ENCODE peak calls at places on chromosome 3, in six cellular contexts. F is fibroblast of lung, E is GM23248, G is neural progenitor cell, O is K562, Z is kidney. U is an unnamed sample.

GRCh38 chr3:176906046-176906905 is 291.0 kb downstream of the TBL1XR1 start:
- DNase-seq in F (peak; percentile 93), E (peak; percentile 54), G (no peak), O (no peak), Z (no peak), U (peak; percentile 88)

GRCh38 chr3:32109256-32109655 is 2.8 kb downstream of the GPD1L start:
- DNase-seq in F (peak; percentile 82), E (peak; percentile 10), G (no peak), O (no peak), Z (peak; percentile 97), U (peak; percentile 28)

GRCh38 chr3:56771376-56771775 is 30.4 kb downstream of the ARHGEF3 start:
- DNase-seq in F (no peak), E (no peak), G (no peak), O (no peak), Z (no peak), U (no peak)

GRCh38 chr3:86998551-86998950 is 7.6 kb upstream of the VGLL3 start:
- DNase-seq in F (no peak), E (no peak), G (no peak), O (no peak), Z (no peak), U (no peak)

GRCh38 chr3:126734324-126734723 is 30.3 kb downstream of the CHCHD6 start:
- DNase-seq in F (no peak), E (no peak), G (no peak), O (no peak), Z (no peak), U (no peak)

GRCh38 chr3:57956119-57956832 is 51.9 kb upstream of the FLNB start:
- DNase-seq in F (peak; percentile 94), E (peak; percentile 93), G (no peak), O (no peak), Z (no peak), U (peak; percentile 32)

GRCh38 chr3:101351834-101352233 is 31.5 kb upstream of the IMPG2 start:
- DNase-seq in F (no peak), E (peak; percentile 1), G (no peak), O (no peak), Z (no peak), U (no peak)

GRCh38 chr3:53113293-53114010 is 16.8 kb downstream of the RFT1 start:
- DNase-seq in F (no peak), E (no peak), G (no peak), O (no peak), Z (no peak), U (no peak)

GRCh38 chr3:187678869-187679268 is 8.7 kb upstream of the SST start:
- DNase-seq in F (peak; percentile 52), E (peak; percentile 86), G (peak; percentile 82), O (peak; percentile 32), Z (no peak), U (peak; percentile 42)

GRCh38 chr3:108251844-108252243 is 29.6 kb upstream of the IFT57 start:
- DNase-seq in F (no peak), E (no peak), G (no peak), O (no peak), Z (no peak), U (no peak)

GRCh38 chr3:190012314-190012782 is 108.3 kb downstream of the P3H2 start:
- DNase-seq in F (peak; percentile 92), E (peak; percentile 55), G (peak; percentile 13), O (no peak), Z (no peak), U (peak; percentile 40)

GRCh38 chr3:28726840-28727239 is 378.2 kb upstream of the AZI2 start:
- DNase-seq in F (peak; percentile 14), E (peak; percentile 68), G (peak; percentile 76), O (peak; percentile 19), Z (no peak), U (peak; percentile 59)

GRCh38 chr3:102036015-102036414 is 186.7 kb downstream of the NFKBIZ start:
- DNase-seq in F (no peak), E (no peak), G (no peak), O (no peak), Z (no peak), U (no peak)

GRCh38 chr3:69161587-69162196 is 39.3 kb upstream of the LMOD3 start:
- DNase-seq in F (peak; percentile 29), E (peak; percentile 69), G (peak; percentile 54), O (peak; percentile 50), Z (no peak), U (peak; percentile 65)

GRCh38 chr3:79361748-79362378 is 405.9 kb downstream of the ROBO1 start:
- DNase-seq in F (peak; percentile 37), E (peak; percentile 66), G (peak; percentile 63), O (peak; percentile 8), Z (no peak), U (peak; percentile 48)

GRCh38 chr3:107347717-107348116 is 29.5 kb upstream of the CCDC54 start:
- DNase-seq in F (no peak), E (no peak), G (no peak), O (no peak), Z (no peak), U (peak; percentile 13)

GRCh38 chr3:185317674-185318073 is 45.3 kb upstream of the MAP3K13 start:
- DNase-seq in F (peak; percentile 25), E (no peak), G (no peak), O (no peak), Z (no peak), U (no peak)

GRCh38 chr3:169457807-169458206 is 205.7 kb downstream of the MECOM start:
- DNase-seq in F (no peak), E (no peak), G (no peak), O (no peak), Z (no peak), U (no peak)

GRCh38 chr3:114454592-114455251 is 160.9 kb downstream of the TIGIT start:
- DNase-seq in F (peak; percentile 61), E (peak; percentile 37), G (peak; percentile 61), O (no peak), Z (no peak), U (peak; percentile 61)

GRCh38 chr3:155946178-155946577 is 75.7 kb downstream of the GMPS start:
- DNase-seq in F (peak; percentile 85), E (peak; percentile 86), G (no peak), O (no peak), Z (no peak), U (no peak)

GRCh38 chr3:101938262-101938847 is 89.0 kb downstream of the NFKBIZ start:
- DNase-seq in F (no peak), E (no peak), G (no peak), O (no peak), Z (no peak), U (peak; percentile 29)

GRCh38 chr3:157606392-157607197 is 103.4 kb upstream of the VEPH1 start:
- DNase-seq in F (peak; percentile 73), E (peak; percentile 85), G (peak; percentile 83), O (peak; percentile 61), Z (peak; percentile 77), U (peak; percentile 73)

GRCh38 chr3:161212892-161213291 is 8.2 kb upstream of the NMD3 start:
- DNase-seq in F (peak; percentile 53), E (peak; percentile 45), G (no peak), O (no peak), Z (no peak), U (no peak)

GRCh38 chr3:141519587-141519986 is 32.8 kb downstream of the RASA2 start:
- DNase-seq in F (no peak), E (no peak), G (no peak), O (no peak), Z (no peak), U (no peak)

GRCh38 chr3:18423401-18424212 is 1.5 kb downstream of the SATB1 start:
- DNase-seq in F (peak; percentile 67), E (peak; percentile 73), G (peak; percentile 41), O (peak; percentile 27), Z (peak; percentile 43), U (peak; percentile 61)

GRCh38 chr3:106337116-106337515 is 468.3 kb upstream of the CBLB start:
- DNase-seq in F (peak; percentile 57), E (peak; percentile 57), G (no peak), O (no peak), Z (no peak), U (no peak)

GRCh38 chr3:172213765-172214358 is 174.5 kb downstream of the FNDC3B start:
- DNase-seq in F (no peak), E (no peak), G (no peak), O (no peak), Z (no peak), U (no peak)

GRCh38 chr3:39181408-39182335 is 10.7 kb downstream of the XIRP1 start:
- DNase-seq in F (no peak), E (no peak), G (no peak), O (no peak), Z (no peak), U (no peak)
- H3K9ac ChIP-seq in F (no peak overlapping the region), E (peak overlapping the region; percentile 41), G (no peak overlapping the region), O (no peak overlapping the region), Z (peak overlapping the region; percentile 49), U (no peak overlapping the region)

GRCh38 chr3:164351126-164351525 is 727.2 kb downstream of the SI start:
- DNase-seq in F (peak; percentile 26), E (peak; percentile 4), G (no peak), O (no peak), Z (no peak), U (no peak)
- H3K9me3 ChIP-seq in F (no peaks in the 10 kb centered on the region), E (no peaks in the 10 kb centered on the region), G (no peaks in the 10 kb centered on the region), O (no peaks in the 10 kb centered on the region), Z (no peaks in the 10 kb centered on the region), U (peaks cover 1% of the 10 kb centered on the region)

GRCh38 chr3:377158-377561 is 180.6 kb downstream of the CHL1 start:
- DNase-seq in F (peak; percentile 45), E (peak; percentile 48), G (peak; percentile 31), O (no peak), Z (no peak), U (no peak)
- H3K9ac ChIP-seq in F (no peak overlapping the region), E (no peak overlapping the region), G (no peak overlapping the region), O (no peak overlapping the region), Z (no peak overlapping the region), U (no peak overlapping the region)

GRCh38 chr3:36678216-36679013 is 85.9 kb downstream of the DCLK3 start:
- DNase-seq in F (peak; percentile 86), E (peak; percentile 71), G (no peak), O (no peak), Z (no peak), U (no peak)

GRCh38 chr3:36677331-36678007 is 86.9 kb downstream of the DCLK3 start:
- DNase-seq in F (peak; percentile 98), E (peak; percentile 98), G (peak; percentile 8), O (no peak), Z (no peak), U (no peak)

GRCh38 chr3:36681867-36682266 is 82.5 kb downstream of the DCLK3 start:
- DNase-seq in F (no peak), E (no peak), G (no peak), O (no peak), Z (no peak), U (no peak)

GRCh38 chr3:36674816-36675215 is 89.5 kb downstream of the DCLK3 start:
- DNase-seq in F (no peak), E (no peak), G (no peak), O (no peak), Z (no peak), U (no peak)

DNA sequence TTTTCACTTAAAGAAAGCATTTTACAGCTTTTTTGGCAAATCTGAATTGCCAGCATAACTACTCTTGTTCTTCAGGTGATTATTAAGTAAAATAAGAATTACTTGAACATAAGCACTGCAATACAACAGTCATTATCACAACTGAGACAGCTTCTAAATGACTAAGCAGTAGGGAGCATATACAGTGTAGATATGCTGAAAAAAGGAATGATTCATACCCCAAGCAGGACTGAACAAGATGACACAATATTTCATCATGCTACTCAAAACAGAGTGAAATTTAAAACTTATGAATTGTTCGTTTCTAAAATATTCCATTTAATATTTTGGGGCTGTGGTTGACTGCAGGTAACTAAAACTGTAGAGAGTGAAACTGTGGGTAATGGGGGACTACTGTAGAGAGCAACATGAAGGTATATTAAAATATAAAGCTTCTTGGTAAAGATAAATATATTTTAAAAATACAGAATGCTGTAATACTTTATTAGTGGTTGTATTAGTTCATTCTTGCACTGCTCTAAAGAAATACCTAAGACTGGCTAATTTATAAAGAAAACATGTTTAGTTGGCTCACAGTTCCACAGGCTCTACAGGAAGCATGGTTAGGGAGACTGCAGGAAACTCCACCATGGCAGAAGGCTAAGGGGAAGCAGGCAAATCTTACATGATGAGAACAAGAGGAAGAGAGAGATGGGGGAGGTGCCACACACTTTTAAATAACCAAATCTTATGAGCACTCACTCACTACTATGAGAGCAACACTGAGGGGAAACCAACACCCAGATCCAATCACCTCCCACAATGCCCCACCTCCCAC is 84.8 kb downstream of the DCLK3 start:
- DNase-seq in F (peak; percentile 92), E (peak; percentile 91), G (no peak), O (no peak), Z (no peak), U (no peak)
- H3K9me3 ChIP-seq in F (no peaks in the 10 kb centered on the region), E (no peaks in the 10 kb centered on the region), G (peaks cover 5% of the 10 kb centered on the region), O (no peaks in the 10 kb centered on the region), Z (peaks cover 7% of the 10 kb centered on the region), U (no peaks in the 10 kb centered on the region)

U was measured in endothelial cell of umbilical vein.